ENCODE peak calls at places on chromosomes 13 and 19, in five cellular contexts. U, E, V, X and C are unnamed samples.

GRCh38 chr19:45589768-45590167 is 5.2 kb upstream of the OPA3 start:
- DNase-seq in U (no peak), E (no peak), V (no peak), X (no peak), C (no peak)

GRCh38 chr13:67228909-67229308 is 1.2 kb downstream of the PCDH9 start:
- DNase-seq in U (no peak), E (no peak), V (no peak), X (no peak), C (peak)

GRCh38 chr19:32407004-32407992 is 1.7 kb downstream of the DPY19L3 start:
- DNase-seq in U (peak), E (no peak), V (no peak), X (no peak), C (no peak)

GRCh38 chr19:31261019-31261595 is 88.1 kb downstream of the TSHZ3 start:
- DNase-seq in U (no peak), E (no peak), V (no peak), X (no peak), C (no peak)

GRCh38 chr13:20924758-20925394 is 22.3 kb upstream of the XPO4 start:
- DNase-seq in U (peak), E (peak), V (peak), X (peak), C (peak)

GRCh38 chr13:80901111-80902014 is 560.4 kb upstream of the SPRY2 start:
- DNase-seq in U (no peak), E (no peak), V (no peak), X (no peak), C (peak)

GRCh38 chr13:45468676-45469075 is 3.9 kb downstream of the COG3 start:
- DNase-seq in U (no peak), E (no peak), V (no peak), X (no peak), C (peak)

GRCh38 chr19:11251217-11251616 is 11.1 kb downstream of the DOCK6 start:
- DNase-seq in U (no peak), E (no peak), V (no peak), X (no peak), C (no peak)

GRCh38 chr19:45800009-45800553 is 7.4 kb upstream of the DMWD start:
- DNase-seq in U (no peak), E (peak), V (no peak), X (no peak), C (no peak)

GRCh38 chr13:72125561-72125960 is 258.6 kb upstream of the DACH1 start:
- DNase-seq in U (no peak), E (no peak), V (no peak), X (no peak), C (no peak)

GRCh38 chr13:60335531-60335930 is 61.5 kb upstream of the TDRD3 start:
- DNase-seq in U (no peak), E (peak), V (no peak), X (no peak), C (peak)